ENCODE peak calls at places on chromosomes 5 and 9, in seven cellular contexts. X is amniotic stem cell, Q is neural progenitor cell, C is T-helper 1 cell, I is DMS53, D is GM12892, K is colonic mucosa. Z is an unnamed sample.

GRCh38 chr9:87337335-87338074 is 160.2 kb upstream of the DAPK1 start:
- DNase-seq in K (no peak), C (no peak), I (peak; percentile 39), X (peak; percentile 16), D (no peak), Q (peak; percentile 47), Z (no peak)

GRCh38 chr9:85431396-85432102 is 310.2 kb downstream of the AGTPBP1 start:
- DNase-seq in I (peak; percentile 4), C (no peak), D (no peak), X (no peak), Q (no peak), K (no peak), Z (no peak)

GRCh38 chr5:90093931-90094485 is 315.5 kb downstream of the CETN3 start:
- DNase-seq in D (no peak), Q (no peak), K (no peak), C (no peak), X (no peak), I (no peak), Z (no peak)

GRCh38 chr5:124236366-124237231 is 509.8 kb downstream of the ZNF608 start:
- DNase-seq in Q (no peak), X (no peak), I (no peak), K (no peak), C (no peak), D (no peak), Z (no peak)

GRCh38 chr5:143111799-143112198 is 291.7 kb downstream of the NR3C1 start:
- DNase-seq in Q (no peak), D (no peak), X (no peak), C (no peak), I (no peak), K (no peak), Z (no peak)

GRCh38 chr5:152329191-152329590 is 75.9 kb downstream of the NMUR2 start:
- DNase-seq in X (no peak), Q (no peak), K (no peak), D (no peak), I (peak; percentile 92), C (no peak), Z (no peak)

GRCh38 chr5:135185461-135186075 is 151.5 kb upstream of the PITX1 start:
- DNase-seq in D (no peak), C (no peak), X (peak; percentile 20), I (peak; percentile 99), Q (no peak), K (peak; percentile 48), Z (no peak)

GRCh38 chr9:80635065-80635464 is 1054.3 kb downstream of the TLE1 start:
- DNase-seq in K (no peak), I (peak; percentile 12), D (no peak), C (no peak), X (no peak), Q (no peak), Z (no peak)

GRCh38 chr9:73143606-73144328 is 7.9 kb upstream of the ANXA1 start:
- DNase-seq in I (peak; percentile 13), X (peak; percentile 55), Q (no peak), D (no peak), C (no peak), K (no peak), Z (no peak)

GRCh38 chr5:68046445-68046844 is 169.1 kb upstream of the PIK3R1 start:
- DNase-seq in K (no peak), D (no peak), C (no peak), Q (no peak), X (peak; percentile 91), I (no peak), Z (no peak)

GRCh38 chr5:133059621-133060020 is 7.8 kb downstream of the HSPA4 start:
- DNase-seq in I (no peak), K (no peak), X (no peak), D (no peak), Q (no peak), C (no peak), Z (no peak)

GRCh38 chr9:127142931-127143464 is 20.6 kb upstream of the ANGPTL2 start:
- DNase-seq in I (no peak), C (no peak), D (no peak), K (peak; percentile 10), Q (no peak), X (no peak), Z (no peak)

GRCh38 chr9:16387382-16387781 is 483.1 kb downstream of the BNC2 start:
- DNase-seq in X (no peak), Q (no peak), D (no peak), I (no peak), K (no peak), C (no peak), Z (no peak)

GRCh38 chr9:126589349-126589748 is 24.4 kb upstream of the LMX1B start:
- DNase-seq in I (no peak), K (no peak), Q (no peak), D (no peak), X (no peak), C (no peak), Z (no peak)

GRCh38 chr5:175120412-175120811 is 323.6 kb downstream of the DRD1 start:
- DNase-seq in I (no peak), K (no peak), Q (no peak), C (no peak), D (no peak), X (no peak), Z (no peak)

GRCh38 chr9:130053504-130054427 is at the start of gene GPR107:
- DNase-seq in Q (peak; percentile 89), I (peak; percentile 86), D (peak; percentile 90), X (peak; percentile 69), C (peak; percentile 55), K (peak; percentile 83), Z (peak; percentile 94)

GRCh38 chr9:31873717-31874116 is 510.7 kb upstream of the ACO1 start:
- DNase-seq in I (no peak), Q (peak; percentile 55), D (no peak), C (no peak), X (no peak), K (no peak), Z (no peak)

GRCh38 chr5:74632947-74633356 is 7.6 kb downstream of the ENC1 start:
- DNase-seq in X (no peak), Q (no peak), K (no peak), C (no peak), D (no peak), I (peak; percentile 64), Z (no peak)

GRCh38 chr9:116899337-116900006 is 212.4 kb downstream of the TRIM32 start:
- DNase-seq in I (no peak), D (no peak), X (no peak), K (no peak), Q (no peak), C (no peak), Z (no peak)

GRCh38 chr9:92506184-92506857 is 24.0 kb upstream of the ASPN start:
- DNase-seq in Q (no peak), D (no peak), X (peak; percentile 90), K (no peak), C (no peak), I (no peak), Z (no peak)